ENCODE peak calls at places on chromosome X, in six cellular contexts. J is astrocyte of the spinal cord, L is B cell, V is H1, A is activated B cell treated with CpG ODN at 0.5 μM for 24 hours, M is fibroblast of villous mesenchyme. H is an unnamed sample.

GRCh38 chrX:40012800-40013682 is 84.7 kb downstream of the BCOR start:
- DNase-seq in L (peak; percentile 77), A (peak; percentile 41), M (peak; percentile 82), J (peak; percentile 59), V (peak; percentile 54), H (no peak)

GRCh38 chrX:21975827-21976226 is 35.3 kb downstream of the SMS start:
- DNase-seq in V (no peak), L (no peak), M (peak; percentile 77), A (no peak), J (peak; percentile 68), H (no peak)

GRCh38 chrX:13826770-13827169 is 9.9 kb upstream of the GPM6B start:
- DNase-seq in V (no peak), M (no peak), A (no peak), L (no peak), J (no peak), H (no peak)

GRCh38 chrX:10591363-10592036 is 28.9 kb downstream of the MID1 start:
- DNase-seq in V (no peak), A (no peak), L (no peak), J (no peak), M (no peak), H (no peak)

GRCh38 chrX:120514236-120514635 is 45.1 kb upstream of the LAMP2 start:
- DNase-seq in L (no peak), A (no peak), J (peak; percentile 22), M (peak; percentile 19), V (no peak), H (no peak)

GRCh38 chrX:28709421-28709820 is 122.2 kb downstream of the IL1RAPL1 start:
- DNase-seq in A (no peak), V (no peak), M (no peak), L (no peak), J (no peak), H (no peak)

GRCh38 chrX:20217279-20217678 is 49.4 kb downstream of the RPS6KA3 start:
- DNase-seq in V (no peak), L (no peak), A (no peak), M (peak; percentile 69), J (peak; percentile 59), H (no peak)

GRCh38 chrX:53479295-53479694 is 45.1 kb upstream of the HSD17B10 start:
- DNase-seq in M (peak; percentile 40), L (no peak), V (no peak), A (no peak), J (no peak), H (no peak)

GRCh38 chrX:22686138-22686541 is 313.6 kb upstream of the DDX53 start:
- DNase-seq in V (no peak), A (no peak), J (peak; percentile 89), L (peak; percentile 0), M (peak; percentile 6), H (no peak)

GRCh38 chrX:115911967-115912366 is 258.6 kb upstream of the AGTR2 start:
- DNase-seq in V (peak; percentile 38), M (no peak), L (no peak), A (no peak), J (no peak), H (no peak)

GRCh38 chrX:96713303-96713702 is 28.7 kb downstream of the DIAPH2 start:
- DNase-seq in V (no peak), J (no peak), M (no peak), L (no peak), A (no peak), H (no peak)

GRCh38 chrX:55818673-55819375 is 101.3 kb downstream of the RRAGB start:
- DNase-seq in J (no peak), A (no peak), V (no peak), L (no peak), M (no peak), H (no peak)

GRCh38 chrX:47217121-47217851 is 1.2 kb upstream of the CDK16 start:
- DNase-seq in L (no peak), V (no peak), A (no peak), J (no peak), M (peak; percentile 81), H (no peak)

GRCh38 chrX:55119712-55120111 is 30.9 kb downstream of the PAGE2 start:
- DNase-seq in V (no peak), M (peak; percentile 52), A (no peak), L (no peak), J (no peak), H (no peak)

GRCh38 chrX:1246816-1247215 is 21.8 kb upstream of the CSF2RA start:
- DNase-seq in A (peak; percentile 71), L (peak; percentile 83), M (peak; percentile 33), J (peak; percentile 15), V (peak; percentile 99), H (peak; percentile 86)

GRCh38 chrX:144006811-144007210 is 122.9 kb downstream of the UBE2NL start:
- DNase-seq in M (peak; percentile 58), A (no peak), J (peak; percentile 63), V (no peak), L (no peak), H (no peak)

GRCh38 chrX:16578218-16578617 is 71.7 kb upstream of the S100G start:
- DNase-seq in L (no peak), V (no peak), A (no peak), M (peak; percentile 10), J (peak; percentile 28), H (no peak)

GRCh38 chrX:113287761-113288160 is 447.1 kb upstream of the AMOT start:
- DNase-seq in L (no peak), M (no peak), V (no peak), A (no peak), J (no peak), H (no peak)

GRCh38 chrX:13369541-13370140 is 49.8 kb upstream of the ATXN3L start:
- DNase-seq in L (no peak), M (no peak), V (no peak), A (no peak), J (no peak), H (no peak)

GRCh38 chrX:123184199-123184857 is at the start of gene GRIA3:
- DNase-seq in J (peak; percentile 36), V (peak; percentile 45), A (no peak), L (no peak), M (peak; percentile 8), H (no peak)

GRCh38 chrX:79095441-79096338 is 48.8 kb upstream of the GPR174 start:
- DNase-seq in J (no peak), M (no peak), V (no peak), A (no peak), L (no peak), H (no peak)

GRCh38 chrX:49230500-49231232 is 2.5 kb downstream of the CACNA1F start:
- DNase-seq in V (peak; percentile 78), J (no peak), M (no peak), A (peak; percentile 54), L (peak; percentile 75), H (peak; percentile 68)

GRCh38 chrX:74535633-74536141 is 78.7 kb downstream of the RLIM start:
- DNase-seq in J (peak; percentile 48), L (peak; percentile 27), V (peak; percentile 60), M (peak; percentile 28), A (no peak), H (peak; percentile 48)

GRCh38 chrX:77899081-77899828 is at the start of gene COX7B:
- DNase-seq in J (peak; percentile 97), V (peak; percentile 51), L (peak; percentile 86), M (peak; percentile 98), A (no peak), H (peak; percentile 62)

GRCh38 chrX:154712781-154713391 is 38.0 kb downstream of the GAB3 start:
- DNase-seq in J (peak; percentile 71), M (peak; percentile 66), V (no peak), L (no peak), A (no peak), H (no peak)

GRCh38 chrX:67684136-67684535 is 140.3 kb downstream of the AR start:
- DNase-seq in L (no peak), A (no peak), J (no peak), V (no peak), M (no peak), H (no peak)

GRCh38 chrX:96682516-96682915 is 2.1 kb upstream of the DIAPH2 start:
- DNase-seq in V (no peak), J (no peak), L (peak; percentile 2), A (no peak), M (no peak), H (no peak)

GRCh38 chrX:119419898-119420297 is 20.8 kb downstream of the SLC25A43 start:
- DNase-seq in A (no peak), V (no peak), M (no peak), L (no peak), J (no peak), H (no peak)

GRCh38 chrX:119419146-119419545 is 20.0 kb downstream of the SLC25A43 start:
- DNase-seq in V (no peak), A (no peak), M (no peak), J (no peak), L (no peak), H (no peak)

GRCh38 chrX:119417376-119417775 is 18.2 kb downstream of the SLC25A43 start:
- DNase-seq in J (no peak), L (no peak), V (no peak), M (no peak), A (no peak), H (no peak)

GRCh38 chrX:119421306-119421705 is 22.2 kb downstream of the SLC25A43 start:
- DNase-seq in A (no peak), V (no peak), M (no peak), L (no peak), J (no peak), H (no peak)

DNA sequence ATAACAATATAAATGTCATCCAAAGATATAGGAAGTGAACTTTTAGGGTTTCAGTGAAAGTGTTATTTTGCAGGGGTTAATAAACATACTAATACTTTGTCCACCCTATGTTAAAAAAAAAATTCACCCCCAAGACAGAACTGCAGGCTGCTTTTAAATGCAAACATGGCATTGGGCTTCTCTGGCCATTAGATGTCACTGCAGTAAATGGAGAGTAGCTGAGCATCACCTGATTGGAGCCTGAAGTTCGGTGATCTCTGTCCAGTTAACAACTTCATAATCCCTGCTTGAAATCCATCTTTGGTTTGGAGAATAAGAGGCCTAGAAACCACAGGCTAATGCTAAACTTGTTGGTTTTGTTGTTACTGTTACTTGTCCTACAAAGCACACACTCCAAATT is 18.7 kb downstream of the SLC25A43 start:
- DNase-seq in V (no peak), M (no peak), L (no peak), J (peak; percentile 15), A (no peak), H (no peak)
- TF ChIP-seq CTCF in V (peak; percentile 25), M (peak; percentile 19), L (no peak), J (peak; percentile 37), A (no peak), H (no peak)

GRCh38 chrX:153438522-153438921 is 7.3 kb downstream of the TREX2 start:
- DNase-seq in J (peak; percentile 18), A (no peak), M (peak; percentile 27), V (no peak), L (no peak), H (no peak)
- TF ChIP-seq CTCF in J (peak; percentile 47), A (no peak), M (peak; percentile 47), V (peak; percentile 39), L (no peak), H (no peak)

DNA sequence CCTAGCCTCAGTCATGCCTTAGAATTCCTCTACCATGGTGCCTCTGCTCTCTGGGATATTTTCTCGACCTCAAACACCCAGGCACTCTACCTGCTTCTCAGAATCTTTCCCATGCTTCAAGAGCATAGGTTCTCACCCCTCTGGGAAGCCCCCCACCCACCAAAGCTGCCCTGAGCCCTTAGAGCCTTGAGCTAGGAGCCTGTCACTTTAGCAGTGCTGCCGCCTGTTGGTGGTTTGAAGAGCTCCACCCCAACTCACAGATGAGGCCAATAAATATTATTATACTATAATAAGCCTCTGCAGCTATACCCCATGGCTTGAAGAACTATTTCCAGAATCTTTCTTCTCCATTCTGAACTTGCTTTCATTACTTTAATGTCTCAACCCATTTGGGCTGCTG is 109.7 kb downstream of the RTL5 start:
- DNase-seq in M (peak; percentile 11), A (no peak), L (peak; percentile 22), J (no peak), V (peak; percentile 56), H (no peak)
- TF ChIP-seq CTCF in M (peak; percentile 50), A (no peak), L (peak; percentile 23), J (peak; percentile 61), V (peak; percentile 62), H (peak; percentile 64)

GRCh38 chrX:18873189-18873791 is 110.6 kb downstream of the PHKA2 start:
- DNase-seq in A (no peak), J (peak; percentile 78), V (no peak), M (peak; percentile 45), L (no peak), H (no peak)
- TF ChIP-seq CTCF in A (no peak), J (no peak), V (no peak), M (no peak), L (no peak), H (no peak)

H was measured in CD14-positive monocyte.